ENCODE peak calls at places on chromosomes 7 and 10, in nine cellular contexts. Y, W, A, Q, U, C, M, D and T are unnamed samples.

GRCh38 chr7:28200598-28200997 is 20.0 kb upstream of the JAZF1 start:
- DNase-seq in M (no peak), D (no peak), Q (no peak), C (no peak), W (no peak), A (no peak), Y (no peak), U (no peak), T (no peak)

GRCh38 chr7:43725251-43725650 is 4.1 kb downstream of the COA1 start:
- DNase-seq in Q (no peak), U (no peak), A (no peak), D (no peak), M (no peak), W (no peak), C (no peak), Y (no peak), T (no peak)

GRCh38 chr7:26193432-26194206 is 6.9 kb downstream of the HNRNPA2B1 start:
- DNase-seq in D (no peak), Y (peak), M (no peak), A (no peak), C (no peak), U (peak), W (no peak), Q (no peak), T (no peak)

GRCh38 chr10:126917975-126918908 is 13.0 kb downstream of the DOCK1 start:
- DNase-seq in Y (no peak), Q (peak), C (peak), D (no peak), W (no peak), M (no peak), U (no peak), A (no peak), T (no peak)

GRCh38 chr7:93310346-93310745 is 78.2 kb downstream of the VPS50 start:
- DNase-seq in W (no peak), U (no peak), Q (no peak), Y (no peak), M (no peak), A (no peak), C (no peak), D (no peak), T (no peak)

GRCh38 chr7:102390697-102391484 is 5.3 kb upstream of the PRKRIP1 start:
- DNase-seq in A (peak), D (peak), Q (peak), M (peak), Y (peak), W (no peak), U (peak), C (peak), T (peak)

GRCh38 chr10:31596765-31597164 is 277.7 kb downstream of the ZEB1 start:
- DNase-seq in A (no peak), Y (no peak), Q (no peak), U (no peak), C (no peak), W (no peak), M (no peak), D (no peak), T (no peak)

GRCh38 chr10:78045856-78046255 is 12.2 kb downstream of the RPS24 start:
- DNase-seq in Y (no peak), W (no peak), U (no peak), Q (no peak), C (no peak), A (no peak), M (no peak), D (no peak), T (no peak)

GRCh38 chr7:35647171-35647574 is 47.8 kb downstream of the HERPUD2 start:
- DNase-seq in C (no peak), U (no peak), Q (peak), W (no peak), D (no peak), M (no peak), A (no peak), Y (no peak), T (no peak)

GRCh38 chr7:103113164-103113563 is 35.7 kb downstream of the NAPEPLD start:
- DNase-seq in A (peak), M (no peak), U (no peak), W (peak), Q (no peak), C (no peak), D (no peak), Y (no peak), T (no peak)

GRCh38 chr7:5214641-5215040 is 24.6 kb downstream of the WIPI2 start:
- DNase-seq in Q (no peak), U (no peak), W (no peak), Y (no peak), D (no peak), A (no peak), C (no peak), M (no peak), T (no peak)

GRCh38 chr10:120588311-120588710 is 131.3 kb downstream of the PLPP4 start:
- DNase-seq in D (no peak), C (no peak), Y (no peak), M (no peak), A (peak), W (no peak), U (no peak), Q (no peak), T (no peak)

GRCh38 chr10:7819126-7819470 is 793 bp downstream of the TAF3 start:
- DNase-seq in C (peak), Y (peak), Q (peak), D (no peak), A (peak), U (peak), M (no peak), W (no peak), T (no peak)

GRCh38 chr7:28516390-28517145 is 104.2 kb downstream of the CREB5 start:
- DNase-seq in U (no peak), M (no peak), A (no peak), W (no peak), Q (no peak), C (no peak), D (no peak), Y (no peak), T (no peak)

GRCh38 chr7:28383949-28384348 is 28.4 kb upstream of the CREB5 start:
- DNase-seq in U (no peak), M (no peak), A (no peak), Q (no peak), D (no peak), W (no peak), Y (no peak), C (no peak), T (no peak)

GRCh38 chr7:67019562-67020390 is 23.1 kb downstream of the TYW1 start:
- DNase-seq in U (peak), Y (peak), M (no peak), C (peak), Q (no peak), A (no peak), W (no peak), D (no peak), T (no peak)

GRCh38 chr10:480928-481551 is 208.4 kb downstream of the DIP2C start:
- DNase-seq in M (no peak), D (no peak), W (no peak), Y (no peak), A (no peak), C (peak), Q (peak), U (no peak), T (no peak)

GRCh38 chr10:103911021-103911459 is 6.9 kb downstream of the STN1 start:
- DNase-seq in U (peak), Y (peak), D (no peak), C (no peak), M (no peak), W (no peak), Q (no peak), A (no peak), T (no peak)

GRCh38 chr7:92095424-92095823 is 38.9 kb downstream of the CYP51A1 start:
- DNase-seq in A (no peak), Q (no peak), C (no peak), M (no peak), W (no peak), U (peak), Y (no peak), D (no peak), T (no peak)

GRCh38 chr10:125840406-125840805 is 17.1 kb downstream of the BCCIP start:
- DNase-seq in U (no peak), D (no peak), W (no peak), Y (no peak), C (no peak), Q (no peak), M (no peak), A (no peak), T (no peak)

GRCh38 chr10:72344932-72345331 is 9.8 kb downstream of the DNAJB12 start:
- DNase-seq in C (no peak), Y (no peak), M (no peak), A (no peak), U (peak), W (no peak), D (no peak), Q (no peak), T (no peak)